ENCODE peak calls at places on chromosomes 16 and 17, in six cellular contexts. One of them, this sample, is unnamed.

GRCh38 chr17:353213-353837 is 718 bp upstream of the RPH3AL start:
- DNase-seq in activated CD4-positive, alpha-beta T cell treated with anti-CD3 and anti-CD28 coated beads, Interleukin-2, amount 10 ng/mL, durations not matched to agents 7 days and 5 days: no peak
- DNase-seq in neuronal stem cell: no peak
- DNase-seq in EL: no peak
- DNase-seq in NCI-H2029 treated with DMSO at 0.1 percent for 48 hours: no peak
- DNase-seq in activated T-helper 9 cell treated with anti-CD3 and anti-CD28 coated beads, Interleukin-2, amount 50 U/mL, for 16 hours: no peak
- DNase-seq in this sample: no peak

GRCh38 chr16:9798474-9798873 is 383.8 kb downstream of the GRIN2A start:
- DNase-seq in neuronal stem cell: no peak
- DNase-seq in NCI-H2029 treated with DMSO at 0.1 percent for 48 hours: peak
- DNase-seq in activated CD4-positive, alpha-beta T cell treated with anti-CD3 and anti-CD28 coated beads, Interleukin-2, amount 10 ng/mL, durations not matched to agents 7 days and 5 days: no peak
- DNase-seq in EL: no peak
- DNase-seq in activated T-helper 9 cell treated with anti-CD3 and anti-CD28 coated beads, Interleukin-2, amount 50 U/mL, for 16 hours: no peak
- DNase-seq in this sample: peak

GRCh38 chr17:67274466-67274865 is 29.5 kb upstream of the HELZ start:
- DNase-seq in activated CD4-positive, alpha-beta T cell treated with anti-CD3 and anti-CD28 coated beads, Interleukin-2, amount 10 ng/mL, durations not matched to agents 7 days and 5 days: no peak
- DNase-seq in EL: no peak
- DNase-seq in neuronal stem cell: no peak
- DNase-seq in activated T-helper 9 cell treated with anti-CD3 and anti-CD28 coated beads, Interleukin-2, amount 50 U/mL, for 16 hours: no peak
- DNase-seq in NCI-H2029 treated with DMSO at 0.1 percent for 48 hours: no peak
- DNase-seq in this sample: no peak

GRCh38 chr16:89898201-89898967 is 20.3 kb upstream of the MC1R start:
- DNase-seq in neuronal stem cell: no peak
- DNase-seq in NCI-H2029 treated with DMSO at 0.1 percent for 48 hours: no peak
- DNase-seq in activated CD4-positive, alpha-beta T cell treated with anti-CD3 and anti-CD28 coated beads, Interleukin-2, amount 10 ng/mL, durations not matched to agents 7 days and 5 days: no peak
- DNase-seq in EL: no peak
- DNase-seq in activated T-helper 9 cell treated with anti-CD3 and anti-CD28 coated beads, Interleukin-2, amount 50 U/mL, for 16 hours: no peak
- DNase-seq in this sample: no peak

GRCh38 chr17:54891176-54891821 is 9.4 kb upstream of the TOM1L1 start:
- DNase-seq in activated T-helper 9 cell treated with anti-CD3 and anti-CD28 coated beads, Interleukin-2, amount 50 U/mL, for 16 hours: no peak
- DNase-seq in NCI-H2029 treated with DMSO at 0.1 percent for 48 hours: peak
- DNase-seq in EL: peak
- DNase-seq in neuronal stem cell: peak
- DNase-seq in activated CD4-positive, alpha-beta T cell treated with anti-CD3 and anti-CD28 coated beads, Interleukin-2, amount 10 ng/mL, durations not matched to agents 7 days and 5 days: no peak
- DNase-seq in this sample: peak

GRCh38 chr17:3964203-3965122 is at the start of gene ATP2A3:
- DNase-seq in EL: peak
- DNase-seq in activated CD4-positive, alpha-beta T cell treated with anti-CD3 and anti-CD28 coated beads, Interleukin-2, amount 10 ng/mL, durations not matched to agents 7 days and 5 days: peak
- DNase-seq in NCI-H2029 treated with DMSO at 0.1 percent for 48 hours: no peak
- DNase-seq in activated T-helper 9 cell treated with anti-CD3 and anti-CD28 coated beads, Interleukin-2, amount 50 U/mL, for 16 hours: peak
- DNase-seq in neuronal stem cell: no peak
- DNase-seq in this sample: peak

GRCh38 chr16:14242769-14243168 is 171.7 kb downstream of the MRTFB start:
- DNase-seq in EL: no peak
- DNase-seq in neuronal stem cell: no peak
- DNase-seq in activated T-helper 9 cell treated with anti-CD3 and anti-CD28 coated beads, Interleukin-2, amount 50 U/mL, for 16 hours: no peak
- DNase-seq in activated CD4-positive, alpha-beta T cell treated with anti-CD3 and anti-CD28 coated beads, Interleukin-2, amount 10 ng/mL, durations not matched to agents 7 days and 5 days: no peak
- DNase-seq in NCI-H2029 treated with DMSO at 0.1 percent for 48 hours: no peak
- DNase-seq in this sample: no peak

GRCh38 chr17:36869856-36870617 is 67.2 kb upstream of the LHX1 start:
- DNase-seq in neuronal stem cell: no peak
- DNase-seq in EL: peak
- DNase-seq in activated CD4-positive, alpha-beta T cell treated with anti-CD3 and anti-CD28 coated beads, Interleukin-2, amount 10 ng/mL, durations not matched to agents 7 days and 5 days: no peak
- DNase-seq in NCI-H2029 treated with DMSO at 0.1 percent for 48 hours: no peak
- DNase-seq in activated T-helper 9 cell treated with anti-CD3 and anti-CD28 coated beads, Interleukin-2, amount 50 U/mL, for 16 hours: no peak
- DNase-seq in this sample: peak

GRCh38 chr17:61444075-61444474 is 8.1 kb upstream of the TBX4 start:
- DNase-seq in NCI-H2029 treated with DMSO at 0.1 percent for 48 hours: no peak
- DNase-seq in neuronal stem cell: no peak
- DNase-seq in activated T-helper 9 cell treated with anti-CD3 and anti-CD28 coated beads, Interleukin-2, amount 50 U/mL, for 16 hours: no peak
- DNase-seq in activated CD4-positive, alpha-beta T cell treated with anti-CD3 and anti-CD28 coated beads, Interleukin-2, amount 10 ng/mL, durations not matched to agents 7 days and 5 days: no peak
- DNase-seq in EL: no peak
- DNase-seq in this sample: no peak

GRCh38 chr16:88409296-88410065 is 26.7 kb downstream of the ZNF469 start:
- DNase-seq in activated T-helper 9 cell treated with anti-CD3 and anti-CD28 coated beads, Interleukin-2, amount 50 U/mL, for 16 hours: no peak
- DNase-seq in NCI-H2029 treated with DMSO at 0.1 percent for 48 hours: no peak
- DNase-seq in EL: no peak
- DNase-seq in neuronal stem cell: no peak
- DNase-seq in activated CD4-positive, alpha-beta T cell treated with anti-CD3 and anti-CD28 coated beads, Interleukin-2, amount 10 ng/mL, durations not matched to agents 7 days and 5 days: no peak
- DNase-seq in this sample: no peak

GRCh38 chr17:42778570-42778969 is 1.8 kb upstream of the WNK4 start:
- DNase-seq in activated T-helper 9 cell treated with anti-CD3 and anti-CD28 coated beads, Interleukin-2, amount 50 U/mL, for 16 hours: no peak
- DNase-seq in activated CD4-positive, alpha-beta T cell treated with anti-CD3 and anti-CD28 coated beads, Interleukin-2, amount 10 ng/mL, durations not matched to agents 7 days and 5 days: no peak
- DNase-seq in EL: no peak
- DNase-seq in NCI-H2029 treated with DMSO at 0.1 percent for 48 hours: no peak
- DNase-seq in neuronal stem cell: no peak
- DNase-seq in this sample: no peak

GRCh38 chr16:14627088-14627487 is 3.0 kb downstream of the PARN start:
- DNase-seq in neuronal stem cell: no peak
- DNase-seq in EL: no peak
- DNase-seq in activated CD4-positive, alpha-beta T cell treated with anti-CD3 and anti-CD28 coated beads, Interleukin-2, amount 10 ng/mL, durations not matched to agents 7 days and 5 days: no peak
- DNase-seq in NCI-H2029 treated with DMSO at 0.1 percent for 48 hours: no peak
- DNase-seq in activated T-helper 9 cell treated with anti-CD3 and anti-CD28 coated beads, Interleukin-2, amount 50 U/mL, for 16 hours: no peak
- DNase-seq in this sample: no peak

GRCh38 chr17:66965801-66966528 is 1.5 kb downstream of the CACNG4 start:
- DNase-seq in activated T-helper 9 cell treated with anti-CD3 and anti-CD28 coated beads, Interleukin-2, amount 50 U/mL, for 16 hours: no peak
- DNase-seq in neuronal stem cell: no peak
- DNase-seq in EL: no peak
- DNase-seq in activated CD4-positive, alpha-beta T cell treated with anti-CD3 and anti-CD28 coated beads, Interleukin-2, amount 10 ng/mL, durations not matched to agents 7 days and 5 days: no peak
- DNase-seq in NCI-H2029 treated with DMSO at 0.1 percent for 48 hours: no peak
- DNase-seq in this sample: no peak

This sample was measured in foreskin fibroblast.